ENCODE peak calls at places on chromosomes 12 and 14, in five cellular contexts. B is GM04504, L is thoracic aorta, R is non-pigmented ciliary epithelial cell, K is mucosa of gallbladder. J is an unnamed sample.

GRCh38 chr12:105229446-105229845 is 6.5 kb downstream of the APPL2 start:
- DNase-seq in B (no peak), L (no peak), R (no peak), K (no peak), J (no peak)

GRCh38 chr12:9711664-9712063 is 21.2 kb downstream of the CLECL1 start:
- DNase-seq in B (no peak), L (no peak), R (no peak), K (no peak), J (no peak)

GRCh38 chr14:55838529-55839052 is 258.6 kb downstream of the KTN1 start:
- DNase-seq in B (no peak), L (no peak), R (no peak), K (no peak), J (no peak)

GRCh38 chr14:67276131-67276530 is 34.9 kb downstream of the PALS1 start:
- DNase-seq in B (no peak), L (no peak), R (no peak), K (no peak), J (no peak)

GRCh38 chr14:73231874-73232851 is 5.1 kb upstream of the PAPLN start:
- DNase-seq in B (no peak), L (no peak), R (no peak), K (no peak), J (no peak)

GRCh38 chr12:2841056-2841455 is 6.2 kb upstream of the NRIP2 start:
- DNase-seq in B (no peak), L (no peak), R (no peak), K (no peak), J (no peak)

GRCh38 chr12:108657130-108657745 is 23.5 kb upstream of the SELPLG start:
- DNase-seq in B (no peak), L (no peak), R (no peak), K (peak; percentile 42), J (no peak)

GRCh38 chr14:33734387-33734786 is 216.5 kb downstream of the EGLN3 start:
- DNase-seq in B (no peak), L (no peak), R (no peak), K (no peak), J (no peak)

GRCh38 chr12:104689630-104690029 is 232.9 kb downstream of the CHST11 start:
- DNase-seq in B (no peak), L (no peak), R (no peak), K (no peak), J (no peak)

GRCh38 chr14:68819260-68819691 is 26.4 kb upstream of the ZFP36L1 start:
- DNase-seq in B (no peak), L (no peak), R (no peak), K (peak; percentile 47), J (peak; percentile 73)

GRCh38 chr14:104393199-104393897 is 186.2 kb upstream of the C14orf180 start:
- DNase-seq in B (no peak), L (no peak), R (no peak), K (peak; percentile 8), J (no peak)

GRCh38 chr12:49304161-49304560 is 9.2 kb downstream of the PRPH start:
- DNase-seq in B (peak; percentile 53), L (no peak), R (no peak), K (no peak), J (no peak)

J was measured in stromal cell of bone marrow.